ENCODE peak calls at places on chromosomes 7 and 10, in four cellular contexts. O, F, Y and C are unnamed samples.

GRCh38 chr10:91698258-91698657 is 65.4 kb upstream of the PPP1R3C start:
- DNase-seq in Y (no peak), F (no peak), O (no peak), C (no peak)

GRCh38 chr7:27793780-27794179 is 53.8 kb downstream of the TAX1BP1 start:
- DNase-seq in O (no peak), Y (no peak), F (no peak), C (no peak)

GRCh38 chr7:14960686-14961085 is 58.1 kb upstream of the DGKB start:
- DNase-seq in F (no peak), O (no peak), Y (no peak), C (no peak)

GRCh38 chr7:128115821-128116723 is 84.8 kb upstream of the LRRC4 start:
- DNase-seq in F (no peak), O (no peak), Y (no peak), C (no peak)

GRCh38 chr7:47379629-47380324 is 202.1 kb downstream of the TNS3 start:
- DNase-seq in O (no peak), Y (peak; percentile 75), F (peak; percentile 67), C (no peak)

GRCh38 chr7:46776790-46777189 is 805.1 kb downstream of the TNS3 start:
- DNase-seq in F (no peak), Y (no peak), O (no peak), C (no peak)

GRCh38 chr7:81574723-81575326 is 195.0 kb downstream of the HGF start:
- DNase-seq in Y (no peak), O (no peak), F (no peak), C (no peak)

GRCh38 chr7:151351967-151352366 is 10.4 kb downstream of the NUB1 start:
- DNase-seq in O (peak; percentile 43), Y (no peak), F (no peak), C (no peak)